ENCODE peak calls at places on chromosomes 7 and 10, in four cellular contexts. W is activated CD4-positive, alpha-beta T cell treated with anti-CD3 and anti-CD28 coated beads, Interleukin-2, amount 50 U/mL, for 48 hours; R is A172; C is Right ventricle myocardium superior. B is an unnamed sample.

GRCh38 chr10:43209651-43210141 is 57.2 kb downstream of the RASGEF1A start:
- DNase-seq in C (peak; percentile 37), W (no peak), R (no peak), B (peak; percentile 27)

GRCh38 chr10:59289809-59290208 is 72.5 kb downstream of the FAM13C start:
- DNase-seq in R (no peak), C (no peak), W (no peak), B (no peak)

GRCh38 chr10:29099001-29099400 is 189.9 kb upstream of the LYZL1 start:
- DNase-seq in W (no peak), R (no peak), C (no peak), B (no peak)

GRCh38 chr10:117647306-117647705 is 104.8 kb downstream of the EMX2 start:
- DNase-seq in W (no peak), C (no peak), R (peak; percentile 50), B (no peak)

GRCh38 chr10:102586858-102587257 is 57.4 kb upstream of the TRIM8 start:
- DNase-seq in R (no peak), W (no peak), C (no peak), B (no peak)

GRCh38 chr7:142833174-142834027 is 21.5 kb upstream of the EPHB6 start:
- DNase-seq in R (peak; percentile 70), C (no peak), W (no peak), B (no peak)

GRCh38 chr10:80633383-80633860 is 95.7 kb downstream of the SH2D4B start:
- DNase-seq in R (no peak), C (no peak), W (no peak), B (no peak)

GRCh38 chr10:47099445-47099844 is 188.2 kb downstream of the PTPN20 start:
- DNase-seq in W (no peak), C (no peak), R (no peak), B (no peak)

GRCh38 chr10:72263613-72264241 is 10.0 kb upstream of the DDIT4 start:
- DNase-seq in W (no peak), R (peak; percentile 36), C (no peak), B (peak; percentile 76)

GRCh38 chr7:48337012-48337621 is 165.9 kb downstream of the ABCA13 start:
- DNase-seq in W (no peak), C (no peak), R (peak; percentile 36), B (no peak)

GRCh38 chr7:80231719-80232118 is 97.1 kb downstream of the GNAI1 start:
- DNase-seq in R (peak; percentile 13), W (no peak), C (no peak), B (no peak)

GRCh38 chr10:82377608-82378007 is 502.6 kb downstream of the NRG3 start:
- DNase-seq in C (no peak), R (peak; percentile 45), W (no peak), B (no peak)

GRCh38 chr7:21616796-21617436 is 74.1 kb downstream of the DNAH11 start:
- DNase-seq in R (peak; percentile 93), C (no peak), W (no peak), B (no peak)

GRCh38 chr7:102201576-102201975 is 85.1 kb upstream of the SH2B2 start:
- DNase-seq in W (no peak), R (no peak), C (no peak), B (no peak)

GRCh38 chr10:109678857-109679256 is 244.5 kb downstream of the XPNPEP1 start:
- DNase-seq in R (no peak), W (no peak), C (no peak), B (no peak)

GRCh38 chr10:110192552-110192951 is 14.9 kb upstream of the MXI1 start:
- DNase-seq in C (no peak), R (no peak), W (peak; percentile 28), B (no peak)

GRCh38 chr7:23012797-23013714 is 874 bp downstream of the HYCC1 start:
- DNase-seq in R (peak; percentile 33), C (peak; percentile 61), W (peak; percentile 19), B (peak; percentile 51)

GRCh38 chr7:45255187-45255586 is 97.6 kb downstream of the RAMP3 start:
- DNase-seq in R (no peak), C (no peak), W (no peak), B (no peak)

GRCh38 chr7:114650491-114650890 is 235.9 kb downstream of the FOXP2 start:
- DNase-seq in R (no peak), W (no peak), C (no peak), B (no peak)

GRCh38 chr7:33841031-33841430 is 64.3 kb upstream of the BMPER start:
- DNase-seq in C (no peak), W (no peak), R (no peak), B (no peak)

GRCh38 chr10:5449823-5450222 is 37.5 kb downstream of the NET1 start:
- DNase-seq in R (no peak), C (no peak), W (no peak), B (no peak)

GRCh38 chr10:115141254-115141653 is 48.1 kb downstream of the ATRNL1 start:
- DNase-seq in C (no peak), W (no peak), R (peak; percentile 10), B (no peak)